ENCODE peak calls at places on chromosome 7, in eight cellular contexts. C, V, I, T, R, D, M and Q are unnamed samples.

GRCh38 chr7:144937199-144937598 is 101.3 kb upstream of the TPK1 start:
- DNase-seq in C (no peak), V (no peak), I (no peak), T (no peak), R (no peak), D (no peak), M (no peak), Q (no peak)

GRCh38 chr7:14767716-14768425 is 134.7 kb downstream of the DGKB start:
- DNase-seq in C (no peak), V (no peak), I (no peak), T (no peak), R (no peak), D (peak; percentile 40), M (no peak), Q (no peak)

GRCh38 chr7:20783716-20784310 is 2.9 kb downstream of the SP8 start:
- DNase-seq in C (no peak), V (no peak), I (no peak), T (no peak), R (no peak), D (peak; percentile 11), M (no peak), Q (peak; percentile 62)

GRCh38 chr7:22853674-22854157 is 31.1 kb upstream of the TOMM7 start:
- DNase-seq in C (no peak), V (peak; percentile 36), I (no peak), T (peak; percentile 53), R (peak; percentile 41), D (peak; percentile 40), M (peak; percentile 11), Q (no peak)

GRCh38 chr7:67823345-67823744 is 826.7 kb downstream of the TYW1 start:
- DNase-seq in C (no peak), V (no peak), I (no peak), T (no peak), R (no peak), D (peak; percentile 23), M (no peak), Q (no peak)

GRCh38 chr7:112414855-112415490 is 35.3 kb upstream of the IFRD1 start:
- DNase-seq in C (no peak), V (no peak), I (no peak), T (peak; percentile 59), R (no peak), D (no peak), M (no peak), Q (no peak)

GRCh38 chr7:137395425-137395824 is 51.9 kb upstream of the PTN start:
- DNase-seq in C (no peak), V (peak; percentile 6), I (no peak), T (no peak), R (no peak), D (no peak), M (no peak), Q (no peak)

GRCh38 chr7:121157885-121158590 is 169.5 kb downstream of the CPED1 start:
- DNase-seq in C (no peak), V (no peak), I (no peak), T (no peak), R (no peak), D (no peak), M (no peak), Q (no peak)

GRCh38 chr7:151799506-151799905 is 77.4 kb downstream of the PRKAG2 start:
- DNase-seq in C (no peak), V (no peak), I (no peak), T (no peak), R (no peak), D (no peak), M (no peak), Q (no peak)

GRCh38 chr7:7884855-7885254 is 83.7 kb upstream of the GLCCI1 start:
- DNase-seq in C (no peak), V (no peak), I (no peak), T (no peak), R (no peak), D (peak; percentile 26), M (no peak), Q (no peak)

GRCh38 chr7:25031007-25031406 is 51.0 kb upstream of the OSBPL3 start:
- DNase-seq in C (no peak), V (peak; percentile 48), I (no peak), T (peak; percentile 95), R (no peak), D (no peak), M (no peak), Q (peak; percentile 51)

GRCh38 chr7:92623544-92623943 is 33.4 kb upstream of the FAM133B start:
- DNase-seq in C (no peak), V (no peak), I (no peak), T (no peak), R (no peak), D (no peak), M (no peak), Q (no peak)

GRCh38 chr7:25852249-25852994 is 299.6 kb upstream of the NFE2L3 start:
- DNase-seq in C (no peak), V (peak; percentile 79), I (peak; percentile 37), T (peak; percentile 27), R (no peak), D (no peak), M (no peak), Q (peak; percentile 42)

GRCh38 chr7:92304406-92304893 is 58.7 kb downstream of the ANKIB1 start:
- DNase-seq in C (no peak), V (no peak), I (no peak), T (no peak), R (no peak), D (no peak), M (no peak), Q (no peak)

GRCh38 chr7:150944066-150945042 is 33.8 kb downstream of the KCNH2 start:
- DNase-seq in C (no peak), V (no peak), I (no peak), T (no peak), R (no peak), D (no peak), M (no peak), Q (no peak)

GRCh38 chr7:157568785-157569584 is 232.2 kb downstream of the DNAJB6 start:
- DNase-seq in C (no peak), V (peak; percentile 38), I (no peak), T (peak; percentile 37), R (peak; percentile 19), D (no peak), M (no peak), Q (peak; percentile 67)

GRCh38 chr7:132878228-132878919 is 203.5 kb downstream of the CHCHD3 start:
- DNase-seq in C (no peak), V (no peak), I (no peak), T (no peak), R (no peak), D (no peak), M (no peak), Q (no peak)

GRCh38 chr7:3639253-3639652 is 338.2 kb downstream of the SDK1 start:
- DNase-seq in C (no peak), V (no peak), I (no peak), T (no peak), R (no peak), D (no peak), M (no peak), Q (no peak)

GRCh38 chr7:14115706-14116105 is 126.2 kb upstream of the ETV1 start:
- DNase-seq in C (no peak), V (no peak), I (no peak), T (no peak), R (no peak), D (no peak), M (no peak), Q (no peak)

GRCh38 chr7:29843738-29844137 is 37.4 kb downstream of the WIPF3 start:
- DNase-seq in C (no peak), V (no peak), I (no peak), T (no peak), R (no peak), D (no peak), M (no peak), Q (no peak)

DNA sequence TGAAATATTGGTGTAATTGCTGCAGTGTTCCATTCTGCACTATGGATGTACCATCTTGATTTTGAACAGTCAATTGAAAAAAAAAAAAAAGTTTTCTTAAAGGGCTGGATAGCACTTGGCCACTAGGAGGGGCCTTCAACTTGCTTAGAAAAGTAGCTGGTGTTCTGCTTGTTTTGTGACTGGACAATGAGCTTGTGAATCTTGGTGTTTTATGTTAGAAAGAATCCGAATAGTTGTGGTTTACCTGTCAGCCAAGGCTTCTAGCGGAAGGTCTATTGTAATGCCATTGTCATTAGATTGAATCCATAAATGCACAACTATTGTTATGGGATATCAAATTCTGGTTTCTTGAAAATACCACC is 77.1 kb downstream of the BMPER start:
- DNase-seq in C (no peak), V (no peak), I (no peak), T (no peak), R (no peak), D (no peak), M (no peak), Q (no peak)
- TF ChIP-seq CTCF in C (peak; percentile 19), V (peak; percentile 21), I (peak; percentile 44), T (no peak), R (no peak), D (peak; percentile 82), M (no peak), Q (no peak)

GRCh38 chr7:90469554-90469953 is at the start of gene PTTG1IP2:
- DNase-seq in C (no peak), V (no peak), I (no peak), T (no peak), R (no peak), D (no peak), M (no peak), Q (no peak)

GRCh38 chr7:90472805-90473540 is 3.5 kb downstream of the PTTG1IP2 start:
- DNase-seq in C (no peak), V (no peak), I (no peak), T (no peak), R (no peak), D (no peak), M (no peak), Q (no peak)

GRCh38 chr7:90474284-90475210 is 5.1 kb downstream of the PTTG1IP2 start:
- DNase-seq in C (no peak), V (no peak), I (no peak), T (no peak), R (no peak), D (peak; percentile 88), M (no peak), Q (no peak)

GRCh38 chr7:90473819-90474218 is 4.4 kb downstream of the PTTG1IP2 start:
- DNase-seq in C (no peak), V (no peak), I (no peak), T (no peak), R (no peak), D (no peak), M (no peak), Q (no peak)
- TF ChIP-seq CTCF in C (no peak), V (no peak), I (no peak), T (no peak), R (no peak), D (no peak), M (no peak), Q (no peak)

DNA sequence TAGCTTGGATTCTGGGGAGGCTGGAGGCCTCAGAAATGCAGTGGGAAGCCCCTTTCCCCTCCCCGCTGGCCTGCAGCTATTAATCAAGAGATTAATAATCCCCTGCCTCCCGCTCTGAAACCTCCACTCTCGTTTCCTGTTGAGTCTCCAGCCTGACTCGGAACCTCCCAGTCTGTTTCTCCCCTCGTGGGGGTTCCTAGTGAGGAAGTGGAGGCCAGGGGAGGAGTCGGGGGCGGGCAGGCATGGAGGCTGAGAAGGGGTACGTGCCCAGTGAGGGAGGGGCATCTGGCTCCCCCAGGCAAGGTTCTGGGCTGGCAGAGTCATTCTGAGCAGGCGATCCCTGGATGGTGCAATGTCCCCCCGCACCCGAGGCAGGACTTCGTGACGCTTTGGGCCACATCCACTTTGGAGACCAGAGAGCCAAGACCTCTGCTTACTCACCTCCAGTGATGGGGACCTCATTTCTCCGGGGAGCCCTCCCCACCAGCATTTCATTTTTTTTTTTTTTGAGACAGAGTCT is 73.6 kb downstream of the COL26A1 start:
- DNase-seq in C (no peak), V (no peak), I (no peak), T (no peak), R (no peak), D (no peak), M (no peak), Q (no peak)
- TF ChIP-seq CTCF in C (no peak), V (no peak), I (no peak), T (no peak), R (no peak), D (no peak), M (no peak), Q (no peak)

GRCh38 chr7:110442386-110442837 is 648.5 kb upstream of the LRRN3 start:
- DNase-seq in C (peak; percentile 24), V (no peak), I (no peak), T (peak; percentile 69), R (no peak), D (no peak), M (no peak), Q (peak; percentile 22)
- TF ChIP-seq CTCF in C (peak; percentile 31), V (no peak), I (peak; percentile 61), T (peak; percentile 59), R (no peak), D (no peak), M (no peak), Q (no peak)